ENCODE peak calls at places on chromosomes 12 and 14, in nine cellular contexts. One of them, this sample, is unnamed.

GRCh38 chr12:27332407-27333310 is at the start of gene BMAL2:
- DNase-seq in stomach: peak; percentile 54
- DNase-seq in lung: no peak
- DNase-seq in left lung: peak; percentile 90
- DNase-seq in adipocyte: peak; percentile 74
- DNase-seq in AG04450: no peak
- DNase-seq in pancreas: peak; percentile 41
- DNase-seq in SK-N-SH: peak; percentile 87
- DNase-seq in small intestine: peak; percentile 19
- DNase-seq in this sample: peak; percentile 23

GRCh38 chr12:98861232-98861631 is 216.1 kb downstream of the APAF1 start:
- DNase-seq in pancreas: no peak
- DNase-seq in small intestine: no peak
- DNase-seq in adipocyte: no peak
- DNase-seq in SK-N-SH: no peak
- DNase-seq in left lung: no peak
- DNase-seq in AG04450: no peak
- DNase-seq in lung: no peak
- DNase-seq in stomach: no peak
- DNase-seq in this sample: no peak

GRCh38 chr12:103369929-103370328 is 125.8 kb downstream of the C12orf42 start:
- DNase-seq in small intestine: no peak
- DNase-seq in SK-N-SH: no peak
- DNase-seq in left lung: no peak
- DNase-seq in AG04450: no peak
- DNase-seq in stomach: no peak
- DNase-seq in lung: no peak
- DNase-seq in pancreas: no peak
- DNase-seq in adipocyte: no peak
- DNase-seq in this sample: no peak

GRCh38 chr14:55047301-55048053 is 4.0 kb upstream of the MAPK1IP1L start:
- DNase-seq in AG04450: no peak
- DNase-seq in small intestine: no peak
- DNase-seq in adipocyte: no peak
- DNase-seq in SK-N-SH: no peak
- DNase-seq in left lung: no peak
- DNase-seq in pancreas: no peak
- DNase-seq in lung: no peak
- DNase-seq in stomach: no peak
- DNase-seq in this sample: no peak

GRCh38 chr12:46770501-46771183 is 55.2 kb downstream of the SLC38A4 start:
- DNase-seq in AG04450: no peak
- DNase-seq in lung: no peak
- DNase-seq in left lung: no peak
- DNase-seq in stomach: no peak
- DNase-seq in adipocyte: peak; percentile 79
- DNase-seq in pancreas: peak; percentile 20
- DNase-seq in small intestine: no peak
- DNase-seq in SK-N-SH: no peak
- DNase-seq in this sample: no peak

GRCh38 chr12:82627799-82628198 is 58.9 kb upstream of the TMTC2 start:
- DNase-seq in adipocyte: peak; percentile 66
- DNase-seq in small intestine: no peak
- DNase-seq in pancreas: no peak
- DNase-seq in AG04450: no peak
- DNase-seq in lung: no peak
- DNase-seq in SK-N-SH: peak; percentile 18
- DNase-seq in left lung: no peak
- DNase-seq in stomach: no peak
- DNase-seq in this sample: no peak

GRCh38 chr12:120453977-120454376 is 7.7 kb downstream of the GATC start:
- DNase-seq in left lung: no peak
- DNase-seq in pancreas: no peak
- DNase-seq in SK-N-SH: peak; percentile 68
- DNase-seq in adipocyte: peak; percentile 47
- DNase-seq in small intestine: peak; percentile 39
- DNase-seq in stomach: no peak
- DNase-seq in lung: no peak
- DNase-seq in AG04450: no peak
- DNase-seq in this sample: no peak

GRCh38 chr12:13538136-13538535 is 341.6 kb downstream of the EMP1 start:
- DNase-seq in left lung: no peak
- DNase-seq in small intestine: peak; percentile 77
- DNase-seq in AG04450: no peak
- DNase-seq in SK-N-SH: no peak
- DNase-seq in adipocyte: no peak
- DNase-seq in lung: no peak
- DNase-seq in pancreas: no peak
- DNase-seq in stomach: no peak
- DNase-seq in this sample: no peak

GRCh38 chr12:98738002-98738401 is 92.9 kb downstream of the APAF1 start:
- DNase-seq in small intestine: no peak
- DNase-seq in left lung: no peak
- DNase-seq in pancreas: no peak
- DNase-seq in adipocyte: no peak
- DNase-seq in AG04450: no peak
- DNase-seq in stomach: no peak
- DNase-seq in SK-N-SH: no peak
- DNase-seq in lung: no peak
- DNase-seq in this sample: no peak

GRCh38 chr12:106840217-106840616 is 65.7 kb downstream of the RIC8B start:
- DNase-seq in left lung: no peak
- DNase-seq in lung: no peak
- DNase-seq in SK-N-SH: peak; percentile 7
- DNase-seq in adipocyte: peak; percentile 41
- DNase-seq in pancreas: peak; percentile 42
- DNase-seq in small intestine: no peak
- DNase-seq in AG04450: peak; percentile 30
- DNase-seq in stomach: no peak
- DNase-seq in this sample: no peak

GRCh38 chr14:60630129-60630528 is 19.1 kb downstream of the SIX1 start:
- DNase-seq in AG04450: no peak
- DNase-seq in left lung: no peak
- DNase-seq in stomach: no peak
- DNase-seq in adipocyte: no peak
- DNase-seq in lung: no peak
- DNase-seq in small intestine: no peak
- DNase-seq in pancreas: no peak
- DNase-seq in SK-N-SH: no peak
- DNase-seq in this sample: no peak

GRCh38 chr14:50762931-50763300 is 68.0 kb downstream of the NIN start:
- DNase-seq in stomach: no peak
- DNase-seq in SK-N-SH: no peak
- DNase-seq in pancreas: no peak
- DNase-seq in AG04450: no peak
- DNase-seq in adipocyte: no peak
- DNase-seq in left lung: no peak
- DNase-seq in lung: no peak
- DNase-seq in small intestine: no peak
- DNase-seq in this sample: no peak

GRCh38 chr14:91038439-91038838 is 22.0 kb downstream of the RPS6KA5 start:
- DNase-seq in left lung: no peak
- DNase-seq in lung: no peak
- DNase-seq in adipocyte: peak; percentile 15
- DNase-seq in AG04450: no peak
- DNase-seq in SK-N-SH: no peak
- DNase-seq in stomach: no peak
- DNase-seq in pancreas: no peak
- DNase-seq in small intestine: no peak
- DNase-seq in this sample: no peak

GRCh38 chr14:34204774-34205173 is 253.9 kb upstream of the EGLN3 start:
- DNase-seq in small intestine: no peak
- DNase-seq in SK-N-SH: no peak
- DNase-seq in adipocyte: peak; percentile 14
- DNase-seq in AG04450: no peak
- DNase-seq in stomach: no peak
- DNase-seq in lung: no peak
- DNase-seq in pancreas: no peak
- DNase-seq in left lung: no peak
- DNase-seq in this sample: no peak

GRCh38 chr12:133130808-133131128 is 341 bp downstream of the ZNF10 start:
- DNase-seq in lung: peak; percentile 31
- DNase-seq in left lung: peak; percentile 84
- DNase-seq in adipocyte: peak; percentile 56
- DNase-seq in pancreas: no peak
- DNase-seq in small intestine: no peak
- DNase-seq in SK-N-SH: peak; percentile 19
- DNase-seq in stomach: peak; percentile 32
- DNase-seq in AG04450: no peak
- DNase-seq in this sample: peak; percentile 16
- H3K9me3 ChIP-seq in lung: peaks cover 24% of the 10 kb centered on the region
- H3K9me3 ChIP-seq in left lung: peaks cover 5% of the 10 kb centered on the region
- H3K9me3 ChIP-seq in adipocyte: peaks cover 51% of the 10 kb centered on the region
- H3K9me3 ChIP-seq in pancreas: no peaks in the 10 kb centered on the region
- H3K9me3 ChIP-seq in small intestine: peaks cover 2% of the 10 kb centered on the region
- H3K9me3 ChIP-seq in SK-N-SH: peaks cover 24% of the 10 kb centered on the region
- H3K9me3 ChIP-seq in stomach: peaks cover 75% of the 10 kb centered on the region
- H3K9me3 ChIP-seq in AG04450: peaks cover 37% of the 10 kb centered on the region
- H3K9me3 ChIP-seq in this sample: peaks cover 22% of the 10 kb centered on the region

DNA sequence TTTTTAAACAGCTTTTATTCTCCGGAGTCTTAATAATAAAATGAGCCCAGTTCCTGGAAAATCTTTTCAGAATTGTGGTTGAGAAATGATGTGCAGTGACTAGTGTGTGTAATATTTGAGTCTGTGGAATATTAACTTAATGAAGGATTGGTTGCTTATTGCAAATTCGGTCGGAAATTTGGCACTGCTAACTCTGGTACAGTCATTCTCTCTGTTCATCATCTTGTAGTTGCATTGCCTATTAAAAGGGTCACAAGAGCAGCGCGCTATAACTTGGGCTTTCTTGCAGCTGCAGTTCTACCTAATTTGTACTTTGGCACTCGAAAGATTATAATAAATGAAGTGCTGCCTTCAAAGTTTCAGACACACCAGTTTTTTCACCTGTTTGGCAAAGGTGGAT is 146.0 kb downstream of the FLRT2 start:
- DNase-seq in stomach: no peak
- DNase-seq in pancreas: no peak
- DNase-seq in SK-N-SH: no peak
- DNase-seq in left lung: no peak
- DNase-seq in small intestine: no peak
- DNase-seq in lung: no peak
- DNase-seq in AG04450: no peak
- DNase-seq in adipocyte: no peak
- DNase-seq in this sample: no peak
- H3K9me3 ChIP-seq in stomach: no peaks in the 10 kb centered on the region
- H3K9me3 ChIP-seq in pancreas: no peaks in the 10 kb centered on the region
- H3K9me3 ChIP-seq in SK-N-SH: no peaks in the 10 kb centered on the region
- H3K9me3 ChIP-seq in left lung: no peaks in the 10 kb centered on the region
- H3K9me3 ChIP-seq in small intestine: no peaks in the 10 kb centered on the region
- H3K9me3 ChIP-seq in lung: no peaks in the 10 kb centered on the region
- H3K9me3 ChIP-seq in AG04450: no peaks in the 10 kb centered on the region
- H3K9me3 ChIP-seq in adipocyte: no peaks in the 10 kb centered on the region
- H3K9me3 ChIP-seq in this sample: no peaks in the 10 kb centered on the region

DNA sequence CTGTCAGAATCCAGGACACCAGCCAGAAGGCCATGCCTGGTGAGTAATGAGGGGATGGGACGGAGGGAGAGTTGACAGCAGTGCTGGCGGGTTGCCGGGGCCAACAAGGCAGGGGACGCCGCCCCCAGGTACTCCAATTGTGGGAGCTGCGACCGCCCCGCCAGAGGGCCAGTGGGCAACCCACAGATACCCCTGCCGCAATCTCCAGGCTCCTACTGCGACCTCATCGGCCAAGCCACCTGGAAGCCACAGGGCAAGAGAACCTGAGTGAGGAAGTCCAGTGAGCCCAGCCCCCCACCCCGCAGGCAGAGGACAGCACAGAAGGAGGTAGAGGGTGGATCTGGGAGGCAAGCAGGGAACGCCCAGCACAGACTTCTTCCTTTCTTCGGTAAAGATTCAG is 103.0 kb downstream of the RIMBP2 start:
- DNase-seq in left lung: peak; percentile 75
- DNase-seq in lung: no peak
- DNase-seq in pancreas: no peak
- DNase-seq in stomach: no peak
- DNase-seq in small intestine: no peak
- DNase-seq in adipocyte: no peak
- DNase-seq in AG04450: no peak
- DNase-seq in SK-N-SH: no peak
- DNase-seq in this sample: no peak
- H3K9me3 ChIP-seq in left lung: no peaks in the 10 kb centered on the region
- H3K9me3 ChIP-seq in lung: peaks cover 4% of the 10 kb centered on the region
- H3K9me3 ChIP-seq in pancreas: no peaks in the 10 kb centered on the region
- H3K9me3 ChIP-seq in stomach: no peaks in the 10 kb centered on the region
- H3K9me3 ChIP-seq in small intestine: no peaks in the 10 kb centered on the region
- H3K9me3 ChIP-seq in adipocyte: no peaks in the 10 kb centered on the region
- H3K9me3 ChIP-seq in AG04450: peaks cover 69% of the 10 kb centered on the region
- H3K9me3 ChIP-seq in SK-N-SH: no peaks in the 10 kb centered on the region
- H3K9me3 ChIP-seq in this sample: no peaks in the 10 kb centered on the region

GRCh38 chr14:26963696-26964095 is 365.9 kb upstream of the NOVA1 start:
- DNase-seq in pancreas: no peak
- DNase-seq in left lung: no peak
- DNase-seq in SK-N-SH: no peak
- DNase-seq in lung: no peak
- DNase-seq in stomach: no peak
- DNase-seq in AG04450: no peak
- DNase-seq in adipocyte: no peak
- DNase-seq in small intestine: no peak
- DNase-seq in this sample: no peak

GRCh38 chr14:26960049-26960688 is 362.3 kb upstream of the NOVA1 start:
- DNase-seq in small intestine: no peak
- DNase-seq in lung: no peak
- DNase-seq in adipocyte: no peak
- DNase-seq in stomach: no peak
- DNase-seq in SK-N-SH: no peak
- DNase-seq in pancreas: no peak
- DNase-seq in AG04450: no peak
- DNase-seq in left lung: no peak
- DNase-seq in this sample: no peak
- H3K9me3 ChIP-seq in small intestine: no peaks in the 10 kb centered on the region
- H3K9me3 ChIP-seq in lung: no peaks in the 10 kb centered on the region
- H3K9me3 ChIP-seq in adipocyte: no peaks in the 10 kb centered on the region
- H3K9me3 ChIP-seq in stomach: no peaks in the 10 kb centered on the region
- H3K9me3 ChIP-seq in SK-N-SH: no peaks in the 10 kb centered on the region
- H3K9me3 ChIP-seq in pancreas: no peaks in the 10 kb centered on the region
- H3K9me3 ChIP-seq in AG04450: peaks cover 8% of the 10 kb centered on the region
- H3K9me3 ChIP-seq in left lung: no peaks in the 10 kb centered on the region
- H3K9me3 ChIP-seq in this sample: peaks cover 3% of the 10 kb centered on the region

GRCh38 chr12:126617312-126617711 is 1552.1 kb downstream of the AACS start:
- DNase-seq in lung: no peak
- DNase-seq in SK-N-SH: peak; percentile 51
- DNase-seq in adipocyte: peak; percentile 5
- DNase-seq in left lung: no peak
- DNase-seq in AG04450: no peak
- DNase-seq in pancreas: no peak
- DNase-seq in small intestine: no peak
- DNase-seq in stomach: no peak
- DNase-seq in this sample: no peak

DNA sequence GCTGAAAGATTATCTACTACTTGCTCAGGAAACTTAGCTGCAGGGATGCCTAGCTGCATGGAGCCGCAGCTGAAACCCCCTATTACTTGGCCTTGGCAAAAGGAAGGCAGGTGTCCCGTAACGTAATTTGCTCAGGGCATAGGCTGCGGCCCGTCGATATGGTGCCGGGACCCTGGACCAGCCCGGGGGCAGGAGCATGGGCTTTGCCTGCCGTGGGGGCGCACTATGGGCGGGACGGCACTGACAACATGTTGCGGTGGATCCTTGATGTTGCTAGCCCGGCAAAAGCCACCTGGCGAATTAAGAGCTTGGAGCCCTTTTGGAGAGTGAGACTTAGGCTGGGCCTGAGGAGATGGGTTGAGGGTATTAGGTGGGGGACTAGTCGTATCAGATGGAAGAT is 1551.2 kb downstream of the AACS start:
- DNase-seq in small intestine: no peak
- DNase-seq in AG04450: no peak
- DNase-seq in adipocyte: no peak
- DNase-seq in left lung: no peak
- DNase-seq in stomach: no peak
- DNase-seq in SK-N-SH: no peak
- DNase-seq in lung: no peak
- DNase-seq in pancreas: no peak
- DNase-seq in this sample: no peak
- H3K9me3 ChIP-seq in small intestine: no peaks in the 10 kb centered on the region
- H3K9me3 ChIP-seq in AG04450: peaks cover 20% of the 10 kb centered on the region
- H3K9me3 ChIP-seq in adipocyte: peaks cover 24% of the 10 kb centered on the region
- H3K9me3 ChIP-seq in left lung: no peaks in the 10 kb centered on the region
- H3K9me3 ChIP-seq in stomach: peaks cover 50% of the 10 kb centered on the region
- H3K9me3 ChIP-seq in SK-N-SH: no peaks in the 10 kb centered on the region
- H3K9me3 ChIP-seq in lung: peaks cover 13% of the 10 kb centered on the region
- H3K9me3 ChIP-seq in pancreas: no peaks in the 10 kb centered on the region
- H3K9me3 ChIP-seq in this sample: peaks cover 3% of the 10 kb centered on the region

This sample was measured in T-helper 17 cell.